ENCODE peak calls at places on chromosome 9, in eight cellular contexts. D is NCI-H510A treated with DMSO at 0.1 percent for 48 hours; J is GOT3; N is T-helper 1 cell; A is progenitor cell of endocrine pancreas; B is AG09319; K is GM06990; L is CD8-positive, alpha-beta memory T cell. P is an unnamed sample.

GRCh38 chr9:97518909-97519307 is 17.4 kb downstream of the TMOD1 start:
- DNase-seq in D (peak), J (no peak), N (no peak), A (no peak), B (no peak), K (no peak), L (no peak), P (peak)

GRCh38 chr9:12813960-12814876 is 39.4 kb downstream of the LURAP1L start:
- DNase-seq in D (peak), J (no peak), N (no peak), A (no peak), B (peak), K (peak), L (no peak), P (peak)

GRCh38 chr9:90941661-90942060 is 140.0 kb downstream of the SYK start:
- DNase-seq in D (no peak), J (no peak), N (no peak), A (no peak), B (no peak), K (no peak), L (no peak), P (no peak)

GRCh38 chr9:137028281-137029057 is 432 bp upstream of the ABCA2 start:
- DNase-seq in D (peak), J (no peak), N (peak), A (peak), B (no peak), K (peak), L (peak), P (no peak)

GRCh38 chr9:137913771-137914767 is 36.5 kb downstream of the CACNA1B start:
- DNase-seq in D (no peak), J (no peak), N (no peak), A (no peak), B (no peak), K (no peak), L (no peak), P (no peak)

GRCh38 chr9:97059661-97060060 is 20.7 kb upstream of the CTSV start:
- DNase-seq in D (no peak), J (no peak), N (no peak), A (no peak), B (no peak), K (no peak), L (no peak), P (no peak)

GRCh38 chr9:136409557-136410455 is 608 bp downstream of the ENTR1 start:
- DNase-seq in D (peak), J (no peak), N (no peak), A (no peak), B (no peak), K (peak), L (peak), P (no peak)

GRCh38 chr9:134224130-134224826 is 59.9 kb upstream of the RNU6ATAC start:
- DNase-seq in D (no peak), J (no peak), N (no peak), A (no peak), B (no peak), K (no peak), L (no peak), P (no peak)

GRCh38 chr9:83299556-83299955 is 236.6 kb upstream of the RASEF start:
- DNase-seq in D (no peak), J (no peak), N (no peak), A (no peak), B (no peak), K (no peak), L (no peak), P (peak)